ENCODE peak calls at places on chromosomes 5 and 9, in eight cellular contexts. R, Y, V, Q, O, S, J and C are unnamed samples.

GRCh38 chr9:125861405-125862063 is 114.4 kb downstream of the PBX3 start:
- DNase-seq in S (no peak), R (no peak), V (no peak), Q (no peak), J (no peak), Y (no peak), O (no peak), C (no peak)

GRCh38 chr5:123371575-123372179 is 51.5 kb downstream of the CEP120 start:
- DNase-seq in O (peak), J (no peak), V (peak), S (no peak), Q (no peak), R (no peak), Y (no peak), C (peak)

GRCh38 chr5:158838788-158839187 is 260.9 kb downstream of the EBF1 start:
- DNase-seq in Q (no peak), Y (no peak), S (no peak), O (no peak), V (no peak), J (no peak), R (no peak), C (no peak)

GRCh38 chr5:174708466-174709207 is 15.7 kb upstream of the MSX2 start:
- DNase-seq in V (no peak), Y (no peak), S (no peak), Q (no peak), J (no peak), O (no peak), R (no peak), C (no peak)

GRCh38 chr9:77475641-77476473 is 172.3 kb downstream of the GNA14 start:
- DNase-seq in J (peak), S (no peak), Q (no peak), R (peak), V (peak), Y (no peak), O (no peak), C (no peak)

GRCh38 chr5:154118385-154118784 is 72.1 kb upstream of the GALNT10 start:
- DNase-seq in J (no peak), V (no peak), Y (no peak), O (no peak), S (no peak), Q (no peak), R (no peak), C (no peak)

GRCh38 chr9:16618524-16618923 is 251.9 kb downstream of the BNC2 start:
- DNase-seq in S (no peak), O (no peak), J (no peak), Y (no peak), Q (no peak), R (no peak), V (no peak), C (no peak)

GRCh38 chr9:110814159-110814558 is 145.6 kb downstream of the MUSK start:
- DNase-seq in J (no peak), S (no peak), Y (no peak), V (no peak), O (no peak), Q (no peak), R (no peak), C (no peak)

GRCh38 chr5:37900692-37901091 is 60.9 kb upstream of the GDNF start:
- DNase-seq in O (no peak), S (no peak), Y (no peak), V (peak), J (no peak), R (no peak), Q (peak), C (no peak)

GRCh38 chr9:105331160-105331559 is 86.7 kb downstream of the SLC44A1 start:
- DNase-seq in O (no peak), R (no peak), Q (no peak), Y (no peak), V (no peak), J (no peak), S (no peak), C (no peak)

GRCh38 chr9:5953743-5954707 is 61.4 kb downstream of the RANBP6 start:
- DNase-seq in V (no peak), Y (no peak), O (no peak), Q (peak), J (no peak), R (no peak), S (no peak), C (no peak)

GRCh38 chr9:70902705-70903131 is 218.7 kb downstream of the TRPM3 start:
- DNase-seq in Q (no peak), R (no peak), O (no peak), Y (peak), S (no peak), V (peak), J (no peak), C (no peak)

GRCh38 chr5:38556115-38556598 is 289 bp downstream of the LIFR start:
- DNase-seq in S (no peak), Y (no peak), O (no peak), Q (no peak), J (no peak), R (no peak), V (no peak), C (no peak)

GRCh38 chr9:90914868-90915483 is 113.4 kb downstream of the SYK start:
- DNase-seq in O (peak), J (peak), R (peak), Y (peak), Q (peak), V (peak), S (peak), C (peak)

GRCh38 chr5:38456657-38457056 is 99.8 kb downstream of the LIFR start:
- DNase-seq in J (no peak), Q (no peak), R (no peak), V (no peak), Y (no peak), O (no peak), S (no peak), C (no peak)

GRCh38 chr9:126380447-126380846 is 53.8 kb downstream of the MVB12B start:
- DNase-seq in O (no peak), R (no peak), Q (no peak), J (no peak), S (no peak), Y (no peak), V (no peak), C (no peak)

GRCh38 chr5:12691330-12691729 is 787.1 kb upstream of the CTNND2 start:
- DNase-seq in O (no peak), V (no peak), R (no peak), Y (no peak), J (no peak), Q (no peak), S (no peak), C (no peak)

GRCh38 chr9:124652203-124652992 is 118.7 kb downstream of the NR6A1 start:
- DNase-seq in J (no peak), V (peak), Y (peak), O (no peak), Q (no peak), S (no peak), R (no peak), C (no peak)

GRCh38 chr9:100211471-100211870 is 112.4 kb downstream of the INVS start:
- DNase-seq in V (no peak), J (no peak), O (no peak), Y (no peak), S (no peak), R (no peak), Q (no peak), C (no peak)

GRCh38 chr5:117999939-118000549 is 988.3 kb downstream of the DTWD2 start:
- DNase-seq in S (no peak), Q (no peak), Y (no peak), V (no peak), J (no peak), O (no peak), R (no peak), C (no peak)

GRCh38 chr5:150242495-150242894 is 47.1 kb downstream of the CAMK2A start:
- DNase-seq in R (no peak), Q (no peak), O (no peak), J (no peak), S (no peak), Y (no peak), V (no peak), C (no peak)

GRCh38 chr9:18018661-18019060 is 439.8 kb downstream of the SH3GL2 start:
- DNase-seq in O (no peak), Y (no peak), J (no peak), V (no peak), Q (no peak), R (no peak), S (no peak), C (no peak)

GRCh38 chr9:103168254-103168653 is 173.1 kb downstream of the CYLC2 start:
- DNase-seq in V (no peak), R (no peak), Q (no peak), Y (no peak), O (no peak), J (no peak), S (no peak), C (no peak)

GRCh38 chr9:96071245-96072124 is 196.0 kb downstream of the ERCC6L2 start:
- DNase-seq in J (peak), R (peak), Q (no peak), Y (no peak), S (no peak), O (no peak), V (peak), C (no peak)

GRCh38 chr9:86703346-86703745 is 244.0 kb downstream of the GAS1 start:
- DNase-seq in J (no peak), Y (no peak), O (no peak), Q (no peak), S (no peak), R (no peak), V (no peak), C (no peak)

GRCh38 chr5:10467281-10468198 is 25.9 kb downstream of the ROPN1L start:
- DNase-seq in Y (no peak), R (no peak), J (no peak), S (no peak), Q (no peak), V (no peak), O (peak), C (no peak)

GRCh38 chr9:94861589-94862241 is 135.2 kb downstream of the AOPEP start:
- DNase-seq in V (peak), O (no peak), S (no peak), Q (no peak), Y (no peak), J (peak), R (no peak), C (no peak)

GRCh38 chr5:178553517-178553916 is 36.7 kb downstream of the COL23A1 start:
- DNase-seq in Y (no peak), S (no peak), J (no peak), O (no peak), R (no peak), V (no peak), Q (no peak), C (no peak)

GRCh38 chr5:168699002-168699401 is 119.8 kb upstream of the PANK3 start:
- DNase-seq in R (no peak), V (no peak), J (no peak), S (no peak), O (no peak), Q (no peak), Y (peak), C (no peak)

GRCh38 chr9:77277719-77278118 is 100.4 kb downstream of the VPS13A start:
- DNase-seq in Y (no peak), O (no peak), Q (no peak), J (no peak), V (no peak), R (no peak), S (no peak), C (no peak)

GRCh38 chr5:42021119-42021518 is 96.0 kb downstream of the FBXO4 start:
- DNase-seq in O (no peak), S (no peak), Q (no peak), J (no peak), Y (no peak), V (peak), R (no peak), C (no peak)

GRCh38 chr5:73625905-73626811 is at the start of gene ARHGEF28:
- DNase-seq in R (peak), J (no peak), S (peak), V (peak), O (peak), Y (peak), Q (peak), C (peak)

GRCh38 chr5:143533978-143534763 is 130.7 kb upstream of the NR3C1 start:
- DNase-seq in S (no peak), Y (no peak), J (no peak), V (no peak), Q (no peak), R (no peak), O (no peak), C (no peak)

GRCh38 chr5:39665328-39665727 is 240.5 kb upstream of the DAB2 start:
- DNase-seq in S (no peak), O (no peak), J (no peak), V (no peak), Q (no peak), R (no peak), Y (no peak), C (no peak)

GRCh38 chr9:126698251-126698650 is 84.5 kb downstream of the LMX1B start:
- DNase-seq in S (no peak), O (no peak), V (no peak), Q (no peak), J (no peak), R (no peak), Y (no peak), C (no peak)